ENCODE peak calls at places on chromosomes 1 and 21, in six cellular contexts. V is tibial nerve, J is HepG2, X is K562, T is esophagus muscularis mucosa, U is stomach. P is an unnamed sample.

GRCh38 chr1:160665330-160666078 is 18.7 kb upstream of the SLAMF1 start:
- DNase-seq in V (peak; percentile 46), J (no peak), X (peak; percentile 89), T (peak; percentile 91), U (peak; percentile 52), P (no peak)

GRCh38 chr1:202589190-202589680 is 121.0 kb downstream of the SYT2 start:
- DNase-seq in V (peak; percentile 83), J (peak; percentile 88), X (no peak), T (peak; percentile 97), U (peak; percentile 46), P (peak; percentile 77)

GRCh38 chr1:64292399-64292798 is 89.0 kb downstream of the UBE2U start:
- DNase-seq in V (no peak), J (no peak), X (no peak), T (no peak), U (no peak), P (no peak)

GRCh38 chr1:15189692-15190321 is 36.3 kb downstream of the TMEM51 start:
- DNase-seq in V (no peak), J (peak; percentile 90), X (no peak), T (no peak), U (no peak), P (no peak)

GRCh38 chr1:11473635-11474034 is 5.3 kb upstream of the DISP3 start:
- DNase-seq in V (no peak), J (peak; percentile 27), X (peak; percentile 53), T (no peak), U (no peak), P (no peak)

GRCh38 chr1:221294244-221294643 is 415.0 kb downstream of the HLX start:
- DNase-seq in V (no peak), J (no peak), X (no peak), T (no peak), U (no peak), P (no peak)

GRCh38 chr1:110111081-110111480 is 1.2 kb upstream of the UBL4B start:
- DNase-seq in V (no peak), J (no peak), X (no peak), T (no peak), U (no peak), P (no peak)

GRCh38 chr21:20519076-20519475 is 479.1 kb upstream of the NCAM2 start:
- DNase-seq in V (no peak), J (no peak), X (no peak), T (no peak), U (no peak), P (no peak)

GRCh38 chr1:216034506-216034905 is 388.7 kb downstream of the USH2A start:
- DNase-seq in V (no peak), J (no peak), X (no peak), T (no peak), U (no peak), P (no peak)

GRCh38 chr1:43776043-43776761 is 68.9 kb downstream of the ST3GAL3 start:
- DNase-seq in V (no peak), J (no peak), X (peak; percentile 66), T (no peak), U (no peak), P (no peak)

GRCh38 chr1:238530209-238530851 is 639.6 kb upstream of the ZP4 start:
- DNase-seq in V (no peak), J (no peak), X (no peak), T (no peak), U (no peak), P (no peak)

GRCh38 chr1:214588963-214589597 is 13.9 kb upstream of the CENPF start:
- DNase-seq in V (no peak), J (no peak), X (no peak), T (no peak), U (no peak), P (no peak)

GRCh38 chr1:98102369-98103030 is 181.7 kb upstream of the DPYD start:
- DNase-seq in V (no peak), J (no peak), X (no peak), T (no peak), U (no peak), P (no peak)

GRCh38 chr1:156813298-156813697 is 3.4 kb downstream of the SH2D2A start:
- DNase-seq in V (no peak), J (no peak), X (no peak), T (no peak), U (no peak), P (no peak)

GRCh38 chr1:184036517-184036949 is 995 bp downstream of the COLGALT2 start:
- DNase-seq in V (no peak), J (peak; percentile 42), X (peak; percentile 69), T (no peak), U (no peak), P (no peak)

GRCh38 chr1:39081266-39082139 is 55.4 kb downstream of the NDUFS5 start:
- DNase-seq in V (no peak), J (no peak), X (peak; percentile 62), T (no peak), U (no peak), P (peak; percentile 44)

GRCh38 chr1:224238756-224239155 is 55.7 kb downstream of the DEGS1 start:
- DNase-seq in V (no peak), J (no peak), X (no peak), T (no peak), U (no peak), P (no peak)

GRCh38 chr1:96583903-96584302 is 137.7 kb upstream of the PTBP2 start:
- DNase-seq in V (no peak), J (no peak), X (no peak), T (no peak), U (no peak), P (no peak)

GRCh38 chr1:220908757-220909156 is 29.5 kb downstream of the HLX start:
- DNase-seq in V (no peak), J (no peak), X (peak; percentile 36), T (peak; percentile 21), U (no peak), P (no peak)

GRCh38 chr21:23936224-23936623 is 1671.1 kb downstream of the MRPL39 start:
- DNase-seq in V (peak; percentile 18), J (no peak), X (peak; percentile 33), T (no peak), U (no peak), P (no peak)

GRCh38 chr1:63321061-63321787 is 1.1 kb upstream of the FOXD3 start:
- DNase-seq in V (no peak), J (no peak), X (no peak), T (peak; percentile 68), U (no peak), P (no peak)

GRCh38 chr1:198929111-198929604 is 290.3 kb downstream of the PTPRC start:
- DNase-seq in V (no peak), J (no peak), X (no peak), T (no peak), U (no peak), P (no peak)

GRCh38 chr1:109632671-109633346 is 13.2 kb downstream of the AMPD2 start:
- DNase-seq in V (peak; percentile 18), J (no peak), X (no peak), T (peak; percentile 84), U (peak; percentile 40), P (peak; percentile 50)

GRCh38 chr21:39137248-39138186 is 45.7 kb downstream of the PSMG1 start:
- DNase-seq in V (no peak), J (peak; percentile 43), X (peak; percentile 71), T (peak; percentile 31), U (no peak), P (no peak)

DNA sequence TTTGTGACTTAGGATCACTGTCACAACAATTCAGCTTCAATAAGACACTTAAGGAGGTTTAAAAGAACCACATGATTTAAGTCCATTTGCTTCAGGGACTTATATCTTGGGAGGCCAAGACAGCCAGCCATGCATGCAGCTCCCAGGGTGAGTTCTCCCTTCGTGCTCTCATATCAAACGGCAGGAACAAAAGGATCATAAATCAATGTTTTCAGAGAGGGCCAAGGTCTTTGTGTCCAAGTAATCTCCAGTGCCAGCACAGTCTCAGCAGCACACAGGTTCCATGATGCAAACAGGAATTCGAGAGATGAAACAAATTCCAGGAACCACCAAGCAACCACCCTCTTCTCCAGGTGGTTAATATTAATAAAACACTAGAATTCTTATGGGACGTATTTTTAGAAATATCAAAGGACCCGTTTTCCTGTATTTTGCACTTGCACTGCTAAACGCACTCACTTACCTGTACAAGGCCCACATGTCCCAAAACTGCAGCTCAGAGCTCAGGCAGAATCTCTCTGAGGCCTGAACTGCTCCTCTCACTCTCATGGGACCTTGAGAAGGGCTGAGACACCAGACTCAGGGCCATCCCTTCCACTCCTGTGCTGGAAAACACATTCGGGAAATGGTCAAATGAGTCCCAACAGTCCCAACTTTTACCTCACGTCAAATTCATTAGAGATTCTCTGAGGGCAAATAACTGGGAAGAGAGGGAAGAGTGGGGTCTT is 100.0 kb upstream of the RAB4A start:
- DNase-seq in V (no peak), J (no peak), X (no peak), T (no peak), U (no peak), P (no peak)
- TF ChIP-seq EP300 in V (no peak), J (no peak), X (no peak), T (no peak), U (no peak), P (no peak)

DNA sequence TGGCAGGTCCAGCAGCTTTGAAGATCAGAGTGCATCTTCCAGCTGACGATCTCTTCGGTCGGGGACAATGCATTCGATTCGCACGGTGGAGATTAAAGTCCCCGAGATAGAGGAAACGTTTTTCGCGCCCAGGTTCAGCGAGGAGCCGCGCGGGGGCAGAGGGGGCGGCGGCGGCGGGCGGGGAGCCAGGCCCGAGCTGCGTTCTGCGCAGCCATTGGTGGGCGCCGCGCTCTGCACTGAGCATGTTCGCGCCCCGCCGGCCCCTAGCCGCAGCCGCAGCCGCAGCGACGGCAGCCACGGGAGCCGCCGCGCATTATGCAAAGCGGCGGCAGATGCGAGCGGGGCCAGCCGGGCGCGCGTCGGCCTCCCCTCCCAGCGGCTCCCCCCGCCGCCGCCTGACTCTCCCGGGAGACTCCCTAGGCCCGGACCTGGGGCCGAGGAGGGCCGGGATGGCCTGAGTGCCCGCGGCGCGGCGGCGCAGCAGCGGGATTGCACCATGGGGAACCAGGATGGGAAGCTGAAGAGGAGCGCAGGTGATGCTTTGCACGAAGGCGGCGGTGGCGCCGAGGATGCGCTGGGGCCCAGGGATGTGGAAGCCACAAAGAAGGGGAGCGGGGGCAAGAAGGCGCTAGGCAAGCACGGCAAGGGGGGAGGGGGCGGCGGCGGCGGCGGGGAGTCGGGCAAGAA is at the start of gene FMN2:
- DNase-seq in V (no peak), J (peak; percentile 0), X (peak; percentile 13), T (no peak), U (no peak), P (no peak)
- TF ChIP-seq EP300 in V (peak; percentile 20), J (no peak), X (no peak), T (no peak), U (no peak), P (no peak)

GRCh38 chr1:51731998-51732397 is 115.1 kb downstream of the OSBPL9 start:
- DNase-seq in V (no peak), J (no peak), X (peak; percentile 56), T (no peak), U (no peak), P (no peak)
- TF ChIP-seq EP300 in V (no peak), J (no peak), X (no peak), T (no peak), U (no peak), P (no peak)

DNA sequence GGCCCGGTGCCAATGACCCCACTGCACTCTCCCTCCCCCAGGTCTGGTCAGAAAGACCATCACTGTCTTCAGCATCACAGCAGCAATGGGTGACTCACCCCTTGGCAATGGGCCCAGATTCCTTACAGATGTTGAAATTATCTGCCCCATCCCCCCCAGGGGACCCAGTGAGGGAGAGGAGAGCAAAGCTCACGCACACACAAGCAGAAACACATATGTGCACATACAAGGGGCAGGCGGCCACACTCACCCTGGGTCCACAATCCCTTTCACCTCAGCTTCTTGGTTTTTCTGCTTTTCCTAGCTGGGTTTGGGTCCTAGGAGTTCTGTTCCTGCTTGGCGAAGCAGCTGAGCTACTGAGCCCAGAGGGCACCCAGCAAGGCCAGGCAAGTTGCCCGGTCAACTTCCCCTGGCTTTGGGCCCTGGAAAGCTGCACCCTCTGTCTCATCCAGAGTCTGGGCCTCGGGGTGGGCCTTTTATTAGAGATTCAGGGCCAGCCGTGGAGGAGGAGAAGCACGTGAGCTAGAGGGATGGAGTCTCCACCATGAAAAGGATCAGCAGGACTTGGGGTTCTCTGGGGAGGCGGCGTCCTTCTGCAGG is 2.6 kb downstream of the COL16A1 start:
- DNase-seq in V (peak; percentile 99), J (peak; percentile 97), X (peak; percentile 83), T (peak; percentile 99), U (peak; percentile 77), P (peak; percentile 96)
- TF ChIP-seq EP300 in V (peak; percentile 95), J (peak; percentile 81), X (no peak), T (no peak), U (peak; percentile 15), P (peak; percentile 71)